ENCODE peak calls at places on chromosome 7, in eight cellular contexts. T is left ventricle myocardium inferior, Z is psoas muscle, Y is GM23338, X is heart left ventricle, N is adrenal gland, V is body of pancreas, W is sigmoid colon. C is an unnamed sample.

GRCh38 chr7:155799514-155799913 is 12.7 kb downstream of the SHH start:
- DNase-seq in N (no peak), W (no peak), V (no peak), Y (no peak), X (no peak), Z (no peak), T (no peak), C (no peak)

GRCh38 chr7:73968511-73968910 is 59.5 kb upstream of the ELN start:
- DNase-seq in W (no peak), N (no peak), Z (no peak), T (no peak), V (no peak), X (no peak), Y (no peak), C (no peak)

GRCh38 chr7:98788921-98789320 is 80.9 kb downstream of the TMEM130 start:
- DNase-seq in X (no peak), Z (peak; percentile 23), W (no peak), T (no peak), Y (no peak), V (peak; percentile 34), N (peak; percentile 94), C (peak; percentile 87)

GRCh38 chr7:3200504-3200903 is 100.5 kb upstream of the SDK1 start:
- DNase-seq in X (no peak), T (no peak), W (peak; percentile 43), Z (no peak), Y (peak; percentile 77), V (peak; percentile 58), N (peak; percentile 9), C (no peak)

GRCh38 chr7:137985253-137985896 is 16.5 kb downstream of the CREB3L2 start:
- DNase-seq in V (no peak), X (no peak), T (no peak), Z (no peak), Y (peak; percentile 30), N (no peak), W (no peak), C (no peak)

GRCh38 chr7:137943132-137943551 is 58.7 kb downstream of the CREB3L2 start:
- DNase-seq in Y (peak; percentile 57), N (peak; percentile 53), T (peak; percentile 34), X (peak; percentile 62), V (peak; percentile 49), Z (peak; percentile 39), W (no peak), C (peak; percentile 73)

GRCh38 chr7:95509199-95509598 is 23.5 kb downstream of the ASB4 start:
- DNase-seq in V (peak; percentile 42), W (no peak), Y (peak; percentile 86), T (no peak), N (peak; percentile 80), X (no peak), Z (no peak), C (no peak)

GRCh38 chr7:132557489-132558044 is 18.7 kb downstream of the PLXNA4 start:
- DNase-seq in T (no peak), V (no peak), W (no peak), X (no peak), Z (no peak), Y (peak; percentile 47), N (no peak), C (no peak)

DNA sequence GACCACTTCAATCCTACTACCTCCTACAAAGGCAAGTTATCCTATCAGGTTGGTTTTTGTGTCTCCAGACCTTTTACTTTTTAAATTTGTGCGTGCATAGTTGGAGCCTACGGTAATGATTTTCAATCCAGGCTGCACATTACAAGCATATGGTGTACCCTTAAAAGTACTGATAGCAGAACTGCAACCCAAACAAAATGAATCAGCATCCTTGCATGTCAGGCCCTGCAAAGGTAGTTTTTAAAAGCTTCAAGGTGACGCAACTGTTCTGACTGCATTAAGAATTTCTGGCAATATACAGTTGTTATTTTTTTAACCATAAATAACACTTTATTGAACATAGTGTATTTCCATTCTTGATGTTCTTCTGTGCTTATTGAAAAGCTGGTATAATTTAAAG is 28.9 kb downstream of the GNAT3 start:
- DNase-seq in T (no peak), W (no peak), Y (no peak), V (no peak), Z (no peak), N (no peak), X (no peak), C (no peak)
- H3K27ac ChIP-seq in T (no peak overlapping the region), W (no peak overlapping the region), Y (no peak overlapping the region), V (no peak overlapping the region), Z (no peak overlapping the region), N (no peak overlapping the region), X (no peak overlapping the region), C (no peak overlapping the region)

GRCh38 chr7:103988468-103989199 is 824 bp downstream of the RELN start:
- DNase-seq in Z (no peak), X (no peak), V (no peak), N (no peak), Y (peak; percentile 41), T (no peak), W (no peak), C (no peak)

GRCh38 chr7:103991406-103991805 is 1.9 kb upstream of the RELN start:
- DNase-seq in Z (no peak), T (no peak), W (no peak), N (no peak), Y (no peak), X (no peak), V (no peak), C (no peak)

GRCh38 chr7:103989200-103989784 is at the start of gene RELN:
- DNase-seq in V (no peak), W (no peak), X (no peak), N (no peak), Z (no peak), T (no peak), Y (peak; percentile 69), C (no peak)

GRCh38 chr7:103990991-103991390 is 1.5 kb upstream of the RELN start:
- DNase-seq in T (no peak), V (no peak), N (no peak), W (no peak), X (no peak), Z (no peak), Y (no peak), C (no peak)

DNA sequence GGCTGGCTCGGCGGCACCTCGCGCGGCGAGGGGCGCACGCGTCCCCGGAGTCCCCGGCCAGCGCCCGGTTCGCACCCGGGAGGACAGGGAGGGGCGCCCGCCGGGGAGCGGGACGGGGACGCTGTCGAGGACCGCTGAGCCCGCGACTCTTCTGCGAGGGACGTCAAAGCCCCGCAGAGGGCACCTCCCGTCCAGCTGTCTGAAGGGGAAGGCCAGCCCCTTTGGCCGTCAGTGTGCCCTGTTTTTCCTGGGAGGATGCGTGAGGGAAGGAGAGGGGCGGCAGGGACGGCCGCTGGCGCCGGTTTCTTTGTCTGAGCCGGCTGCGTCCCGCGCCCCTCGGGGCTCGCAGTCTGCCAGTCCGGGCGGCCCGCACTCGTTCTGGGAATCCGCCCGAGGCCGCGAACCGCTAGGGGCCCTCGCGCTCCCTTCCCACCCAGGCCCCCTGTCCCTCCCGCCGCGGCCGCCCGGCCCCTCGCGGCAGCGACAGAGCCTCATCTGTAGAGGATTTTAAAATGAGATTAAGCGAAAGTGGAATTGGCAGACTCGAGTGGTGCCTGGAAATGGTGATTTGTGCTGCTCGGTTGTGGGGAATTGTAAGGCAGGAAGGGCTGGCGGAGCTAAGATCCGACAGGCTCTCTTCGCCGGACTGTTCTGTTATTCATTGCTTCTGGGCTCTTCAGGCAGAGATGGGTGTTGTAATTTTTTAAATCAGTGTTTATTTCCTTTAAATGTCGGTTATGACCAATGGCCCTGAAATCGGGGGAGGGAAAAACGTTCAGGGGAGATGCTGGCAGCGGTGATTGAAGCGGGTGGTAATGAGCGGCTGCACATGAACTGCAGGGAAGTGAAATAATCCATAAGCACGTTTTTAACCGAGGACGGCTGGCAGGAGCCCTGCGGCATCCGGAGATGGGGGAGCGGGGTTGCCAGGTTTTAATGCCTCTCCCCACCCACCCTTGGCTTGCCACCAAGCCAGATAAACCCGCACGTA is 622 bp upstream of the RELN start:
- DNase-seq in W (no peak), Y (peak; percentile 68), N (no peak), X (no peak), T (no peak), V (no peak), Z (no peak), C (no peak)
- H3K4me3 ChIP-seq in W (peak overlapping the region; percentile 27), Y (peak overlapping the region; percentile 74), N (peak overlapping the region; percentile 26), X (peak overlapping the region; percentile 42), T (peak overlapping the region; percentile 61), V (no peak overlapping the region), Z (peak overlapping the region; percentile 66), C (peak overlapping the region; percentile 44)

GRCh38 chr7:116527521-116527920 is 2.7 kb downstream of the CAV1 start:
- DNase-seq in N (no peak), W (no peak), Z (no peak), T (no peak), X (no peak), Y (no peak), V (no peak), C (no peak)

GRCh38 chr7:116526897-116527296 is 2.1 kb downstream of the CAV1 start:
- DNase-seq in V (no peak), Y (no peak), N (no peak), T (no peak), W (no peak), Z (no peak), X (no peak), C (no peak)

GRCh38 chr7:116524609-116525297 is at the start of gene CAV1:
- DNase-seq in X (peak; percentile 93), Y (peak; percentile 76), T (peak; percentile 93), Z (peak; percentile 83), W (peak; percentile 96), N (peak; percentile 59), V (peak; percentile 59), C (peak; percentile 96)

GRCh38 chr7:116525298-116525912 is 569 bp downstream of the CAV1 start:
- DNase-seq in W (peak; percentile 79), Y (peak; percentile 37), T (peak; percentile 63), Z (peak; percentile 30), V (no peak), N (peak; percentile 8), X (peak; percentile 44), C (peak; percentile 40)

DNA sequence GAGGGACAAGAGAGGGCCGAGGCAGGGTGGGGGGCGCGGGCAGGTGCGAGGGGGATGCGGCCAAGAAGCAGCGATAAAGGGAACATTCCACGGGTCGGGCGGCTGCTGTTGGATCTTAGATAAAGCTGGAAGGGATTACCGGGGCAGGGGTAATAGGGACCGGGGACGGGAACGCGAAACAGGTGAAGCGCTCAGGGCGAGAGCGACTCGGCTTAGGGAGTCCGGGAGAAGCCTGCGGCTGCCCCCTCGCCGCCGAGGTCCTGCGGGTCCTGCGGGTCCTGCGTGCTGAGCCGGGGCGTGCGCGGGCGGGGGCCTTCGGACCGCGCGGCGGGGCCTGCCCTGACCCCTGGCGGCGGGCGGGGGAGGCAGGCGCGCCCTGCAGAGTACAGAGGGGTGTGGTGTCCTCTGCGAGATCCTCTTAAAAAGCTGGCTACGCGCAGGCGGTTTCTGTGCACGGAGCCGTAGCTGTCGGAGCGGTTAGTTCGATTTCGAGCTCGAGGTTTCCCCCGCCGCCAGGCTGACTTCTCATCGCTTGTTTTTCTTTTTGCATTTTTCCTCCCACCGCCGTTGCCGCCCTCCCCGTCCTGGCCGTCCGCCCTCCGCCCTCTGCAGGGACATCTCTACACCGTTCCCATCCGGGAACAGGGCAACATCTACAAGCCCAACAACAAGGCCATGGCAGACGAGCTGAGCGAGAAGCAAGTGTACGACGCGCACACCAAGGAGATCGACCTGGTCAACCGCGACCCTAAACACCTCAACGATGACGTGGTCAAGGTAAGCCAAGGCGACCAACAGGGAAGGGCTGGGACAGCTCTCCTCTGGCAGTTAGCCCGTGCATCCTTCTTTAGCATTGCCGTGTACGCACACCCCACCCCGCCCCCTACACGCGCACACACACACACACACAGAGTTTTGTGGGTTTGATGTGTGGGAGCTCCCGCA is 1.3 kb downstream of the CAV1 start:
- DNase-seq in Z (peak; percentile 81), Y (peak; percentile 88), N (peak; percentile 72), V (peak; percentile 59), W (peak; percentile 93), T (peak; percentile 85), X (peak; percentile 87), C (peak; percentile 92)
- H3K27ac ChIP-seq in Z (peak overlapping the region; percentile 77), Y (no peak overlapping the region), N (no peak overlapping the region), V (peak overlapping the region; percentile 71), W (peak overlapping the region; percentile 99), T (peak overlapping the region; percentile 98), X (peak overlapping the region; percentile 95), C (peak overlapping the region; percentile 93)

GRCh38 chr7:63037242-63037641 is 961.4 kb upstream of the ZNF722 start:
- DNase-seq in X (no peak), T (no peak), Z (no peak), W (no peak), V (no peak), Y (no peak), N (no peak), C (no peak)

GRCh38 chr7:63040336-63040735 is 958.3 kb upstream of the ZNF722 start:
- DNase-seq in X (no peak), Y (no peak), W (no peak), Z (no peak), N (no peak), T (no peak), V (no peak), C (no peak)

GRCh38 chr7:63039882-63040281 is 958.8 kb upstream of the ZNF722 start:
- DNase-seq in W (no peak), X (no peak), T (no peak), Z (no peak), N (no peak), V (no peak), Y (no peak), C (no peak)

GRCh38 chr7:63040966-63041610 is 957.6 kb upstream of the ZNF722 start:
- DNase-seq in T (no peak), Y (no peak), W (no peak), V (no peak), Z (no peak), X (no peak), N (peak; percentile 40), C (no peak)

GRCh38 chr7:63038987-63039386 is 959.7 kb upstream of the ZNF722 start:
- DNase-seq in N (no peak), T (no peak), Y (no peak), V (no peak), Z (no peak), W (no peak), X (no peak), C (no peak)
- H3K4me3 ChIP-seq in N (no peak overlapping the region), T (no peak overlapping the region), Y (no peak overlapping the region), V (no peak overlapping the region), Z (no peak overlapping the region), W (no peak overlapping the region), X (no peak overlapping the region), C (no peak overlapping the region)

C was measured in tibial artery.